ENCODE peak calls at places on chromosomes 1 and 21, in eight cellular contexts. Z, B, I, F, L, A, J and N are unnamed samples. For H3K4me1, the result is how much of the 10 kb centered on the place peaks cover.

GRCh38 chr1:200454425-200454824 is 44.6 kb upstream of the ZNF281 start:
- DNase-seq in A (no peak), L (no peak), I (no peak), J (no peak), Z (no peak), F (no peak), B (no peak), N (no peak)

GRCh38 chr1:233255145-233255544 is 40.4 kb downstream of the PCNX2 start:
- DNase-seq in L (no peak), B (no peak), F (no peak), I (no peak), J (no peak), A (no peak), Z (no peak), N (no peak)

GRCh38 chr1:170583186-170583585 is 51.2 kb downstream of the GORAB start:
- DNase-seq in F (no peak), L (no peak), Z (no peak), J (no peak), A (no peak), I (no peak), B (no peak), N (no peak)

GRCh38 chr1:84634536-84635205 is 55.6 kb downstream of the SSX2IP start:
- DNase-seq in Z (no peak), J (no peak), L (no peak), A (no peak), I (no peak), F (no peak), B (no peak), N (no peak)

GRCh38 chr1:38026592-38027200 is 14.2 kb downstream of the UTP11 start:
- DNase-seq in B (no peak), A (no peak), L (no peak), Z (no peak), F (no peak), J (no peak), I (peak), N (peak)

GRCh38 chr1:203082571-203083462 is 3.0 kb downstream of the MYOG start:
- DNase-seq in F (peak), Z (no peak), I (no peak), A (peak), J (no peak), L (no peak), B (no peak), N (no peak)

GRCh38 chr21:42118901-42119300 is 47.8 kb downstream of the UMODL1 start:
- DNase-seq in J (no peak), Z (no peak), I (no peak), B (no peak), A (no peak), F (no peak), L (no peak), N (no peak)

GRCh38 chr1:21752186-21752585 is 30.8 kb downstream of the USP48 start:
- DNase-seq in I (no peak), J (no peak), Z (no peak), B (no peak), F (no peak), A (no peak), L (no peak), N (no peak)

GRCh38 chr21:44874497-44875331 is 1.2 kb upstream of the PTTG1IP start:
- DNase-seq in B (no peak), J (no peak), I (peak), L (peak), Z (no peak), A (peak), F (peak), N (peak)

GRCh38 chr1:11730429-11730861 is 5.5 kb upstream of the AGTRAP start:
- DNase-seq in J (no peak), I (no peak), B (no peak), A (no peak), Z (no peak), F (no peak), L (no peak), N (peak)

GRCh38 chr1:153305682-153306081 is 7.1 kb downstream of the PGLYRP3 start:
- DNase-seq in Z (no peak), J (no peak), A (no peak), B (no peak), I (no peak), F (no peak), L (no peak), N (no peak)

GRCh38 chr1:41361495-41362356 is 492 bp downstream of the FOXO6 start:
- DNase-seq in J (no peak), I (no peak), Z (no peak), L (no peak), A (no peak), B (no peak), F (peak), N (no peak)

GRCh38 chr1:234774971-234775370 is 165.0 kb upstream of the IRF2BP2 start:
- DNase-seq in Z (no peak), L (no peak), F (no peak), B (no peak), I (no peak), J (no peak), A (peak), N (no peak)

GRCh38 chr21:26800455-26801454 is 44.5 kb downstream of the ADAMTS1 start:
- DNase-seq in F (peak), L (no peak), A (no peak), B (no peak), Z (no peak), J (no peak), I (peak), N (no peak)

GRCh38 chr1:83129107-83129506 is 869.8 kb downstream of the TTLL7 start:
- DNase-seq in I (no peak), A (no peak), F (no peak), B (no peak), Z (no peak), L (no peak), J (no peak), N (no peak)

GRCh38 chr1:178530520-178530919 is 17.6 kb downstream of the TEX35 start:
- DNase-seq in B (no peak), I (no peak), Z (no peak), A (peak), L (no peak), F (no peak), J (no peak), N (no peak)

GRCh38 chr1:242212401-242212800 is 213.5 kb upstream of the MAP1LC3C start:
- DNase-seq in A (no peak), B (no peak), Z (no peak), J (no peak), I (no peak), L (no peak), F (no peak), N (no peak)

GRCh38 chr1:54161495-54162168 is 8.8 kb upstream of the CDCP2 start:
- DNase-seq in I (no peak), A (no peak), F (no peak), L (no peak), B (no peak), J (no peak), Z (no peak), N (no peak)

GRCh38 chr1:115062542-115063004 is 26.7 kb downstream of the TSPAN2 start:
- DNase-seq in J (no peak), L (peak), F (peak), B (no peak), A (no peak), Z (no peak), I (no peak), N (peak)

GRCh38 chr1:55318111-55318817 is 103.1 kb upstream of the USP24 start:
- DNase-seq in J (no peak), F (peak), I (no peak), L (no peak), Z (no peak), A (no peak), B (no peak), N (no peak)

GRCh38 chr1:181061891-181062777 is 26.4 kb upstream of the IER5 start:
- DNase-seq in A (no peak), F (no peak), L (peak), B (no peak), I (no peak), Z (no peak), J (no peak), N (no peak)

GRCh38 chr1:232011961-232012360 is 385.4 kb downstream of the DISC1 start:
- DNase-seq in I (no peak), B (no peak), Z (no peak), F (no peak), L (no peak), J (no peak), A (no peak), N (no peak)

GRCh38 chr21:29318354-29318753 is 19.6 kb downstream of the BACH1 start:
- DNase-seq in L (no peak), I (no peak), J (no peak), B (no peak), Z (no peak), A (no peak), F (no peak), N (no peak)

GRCh38 chr1:58983159-58983558 is 199.3 kb upstream of the JUN start:
- DNase-seq in A (no peak), B (no peak), I (no peak), L (no peak), J (no peak), Z (no peak), F (no peak), N (no peak)

GRCh38 chr1:226678701-226679100 is 60.4 kb downstream of the ITPKB start:
- DNase-seq in A (no peak), J (no peak), I (no peak), L (no peak), F (no peak), Z (no peak), B (no peak), N (no peak)

GRCh38 chr1:165573787-165574186 is 30.0 kb downstream of the LRRC52 start:
- DNase-seq in L (no peak), Z (no peak), I (no peak), J (no peak), B (no peak), F (no peak), A (no peak), N (no peak)

GRCh38 chr1:112626193-112626592 is 6.6 kb downstream of the CAPZA1 start:
- DNase-seq in J (no peak), Z (no peak), A (no peak), L (no peak), I (no peak), B (no peak), F (no peak), N (no peak)
- H3K4me1 ChIP-seq in J (under half), Z (under half), A (under half), L (under half), I (under half), B (under half), F (half or more), N (under half)

DNA sequence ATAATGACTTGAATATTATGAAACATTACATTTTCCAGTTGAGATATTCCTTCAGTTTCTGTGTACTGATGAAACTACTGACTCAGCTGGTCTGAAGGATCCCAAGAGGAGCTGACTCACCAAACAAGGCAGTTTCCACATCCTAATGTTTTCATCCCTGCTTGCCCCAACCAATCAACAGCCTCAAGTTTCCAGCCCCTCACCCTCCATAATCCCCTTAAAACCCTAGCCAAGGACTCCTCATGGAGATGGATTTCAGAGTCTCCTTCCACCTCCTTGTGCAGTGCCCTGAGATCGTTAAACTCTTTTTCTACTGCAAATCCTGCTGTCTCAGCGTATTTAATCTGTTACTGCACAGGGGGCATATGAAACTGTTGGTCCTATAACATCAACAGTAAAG is 83.1 kb upstream of the HAO2 start:
- DNase-seq in J (peak), F (no peak), L (no peak), Z (no peak), A (no peak), I (no peak), B (no peak), N (no peak)
- H3K4me1 ChIP-seq in J (under half), F (under half), L (under half), Z (under half), A (under half), I (under half), B (under half), N (under half)

DNA sequence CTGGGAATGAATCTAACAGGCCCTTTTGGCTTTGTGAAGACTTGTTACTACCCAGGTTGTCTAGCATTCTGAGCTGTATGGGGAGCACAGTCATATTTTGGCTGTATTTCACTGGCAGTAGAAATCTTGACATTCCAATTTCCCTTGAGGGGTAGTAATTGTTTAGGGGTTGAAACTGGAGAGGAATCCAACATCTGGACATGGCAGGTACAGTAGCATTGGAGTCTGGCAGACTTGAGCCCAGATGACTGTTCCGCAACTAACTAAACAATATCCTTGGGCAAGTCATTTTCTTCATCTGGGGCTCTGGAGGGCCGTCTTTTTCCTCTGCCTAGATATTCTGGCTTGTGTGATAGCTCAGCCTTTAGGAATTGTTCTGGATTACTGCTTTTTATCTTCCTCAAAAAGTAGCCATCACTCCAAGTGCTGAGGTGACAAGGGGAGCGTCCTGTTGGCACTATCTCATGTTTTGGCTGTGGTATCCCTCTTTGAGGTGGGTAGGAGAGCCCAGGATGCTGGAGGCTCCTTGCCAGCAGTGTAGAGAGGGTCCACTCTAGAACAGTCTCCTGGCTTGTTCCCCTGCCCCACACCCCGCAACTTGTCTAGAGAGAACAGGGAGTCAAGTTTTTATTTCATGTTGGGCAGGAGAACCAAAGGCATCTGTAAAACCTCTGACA is 22.7 kb upstream of the NBL1 start:
- DNase-seq in A (no peak), Z (no peak), I (no peak), J (no peak), B (no peak), F (no peak), L (no peak), N (no peak)
- H3K4me1 ChIP-seq in A (under half), Z (under half), I (under half), J (under half), B (under half), F (under half), L (under half), N (under half)

GRCh38 chr1:230139306-230139705 is 72.3 kb downstream of the GALNT2 start:
- DNase-seq in F (no peak), B (no peak), Z (no peak), A (no peak), I (no peak), L (no peak), J (no peak), N (no peak)

GRCh38 chr1:230139741-230140140 is 72.7 kb downstream of the GALNT2 start:
- DNase-seq in L (no peak), B (no peak), A (no peak), Z (no peak), I (no peak), F (no peak), J (no peak), N (no peak)

GRCh38 chr1:230141797-230142607 is 75.0 kb downstream of the GALNT2 start:
- DNase-seq in L (no peak), B (no peak), A (no peak), Z (no peak), I (no peak), J (no peak), F (no peak), N (no peak)

GRCh38 chr1:230141002-230141648 is 74.1 kb downstream of the GALNT2 start:
- DNase-seq in J (no peak), I (no peak), B (no peak), Z (no peak), A (no peak), L (no peak), F (no peak), N (no peak)

DNA sequence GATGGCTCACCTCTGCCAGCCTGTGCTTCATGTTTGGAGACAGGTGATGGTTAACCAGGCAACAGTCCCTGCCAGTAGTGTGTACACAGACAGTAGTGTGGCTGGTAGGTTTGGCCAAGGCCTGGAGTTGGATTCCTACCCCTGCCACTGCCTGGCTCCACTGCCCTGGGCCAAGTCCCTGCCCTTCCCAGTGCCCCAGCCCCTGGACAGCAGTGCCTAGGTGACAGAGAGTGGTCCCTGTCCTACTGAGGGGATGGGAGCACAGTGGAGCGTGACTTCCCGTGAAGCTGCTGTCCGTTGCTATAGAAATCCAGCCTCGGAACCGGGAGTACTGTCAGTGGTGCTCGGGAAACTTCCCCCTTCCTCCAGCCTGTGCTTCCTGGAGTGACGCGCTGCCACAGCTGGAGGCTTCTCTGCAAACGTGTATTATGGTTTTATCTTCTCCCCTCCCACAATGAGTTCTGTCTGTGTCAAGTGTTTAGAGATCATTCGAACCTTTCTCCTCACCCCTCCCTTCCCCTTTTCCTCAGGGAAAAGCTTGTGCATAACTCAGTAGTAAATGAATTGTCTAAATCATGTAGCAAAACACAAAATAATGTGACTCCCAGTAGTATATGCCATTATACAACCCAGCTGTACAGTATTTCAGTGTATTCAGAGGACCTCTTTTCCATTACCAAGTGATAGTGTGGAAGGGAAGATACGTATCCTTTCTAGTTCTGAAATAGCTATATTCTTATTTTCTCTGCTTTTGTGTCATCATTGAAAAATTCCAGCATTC is 73.4 kb downstream of the GALNT2 start:
- DNase-seq in F (peak), B (no peak), I (peak), L (no peak), A (peak), Z (no peak), J (no peak), N (no peak)
- H3K4me1 ChIP-seq in F (half or more), B (under half), I (half or more), L (under half), A (under half), Z (under half), J (under half), N (under half)

GRCh38 chr1:161198206-161198876 is 513 bp downstream of the ADAMTS4 start:
- DNase-seq in J (peak), B (no peak), A (no peak), F (no peak), I (no peak), L (no peak), Z (no peak), N (no peak)

GRCh38 chr1:161198877-161199431 is at the start of gene ADAMTS4:
- DNase-seq in J (no peak), F (peak), I (peak), B (no peak), Z (no peak), L (no peak), A (no peak), N (peak)

GRCh38 chr1:161200421-161200991 is 1.7 kb upstream of the ADAMTS4 start:
- DNase-seq in B (no peak), F (no peak), I (no peak), A (no peak), J (peak), Z (no peak), L (no peak), N (no peak)

GRCh38 chr1:161200992-161201827 is 957 bp upstream of the NDUFS2 start:
- DNase-seq in F (peak), A (no peak), L (peak), B (no peak), I (peak), Z (no peak), J (no peak), N (peak)

DNA sequence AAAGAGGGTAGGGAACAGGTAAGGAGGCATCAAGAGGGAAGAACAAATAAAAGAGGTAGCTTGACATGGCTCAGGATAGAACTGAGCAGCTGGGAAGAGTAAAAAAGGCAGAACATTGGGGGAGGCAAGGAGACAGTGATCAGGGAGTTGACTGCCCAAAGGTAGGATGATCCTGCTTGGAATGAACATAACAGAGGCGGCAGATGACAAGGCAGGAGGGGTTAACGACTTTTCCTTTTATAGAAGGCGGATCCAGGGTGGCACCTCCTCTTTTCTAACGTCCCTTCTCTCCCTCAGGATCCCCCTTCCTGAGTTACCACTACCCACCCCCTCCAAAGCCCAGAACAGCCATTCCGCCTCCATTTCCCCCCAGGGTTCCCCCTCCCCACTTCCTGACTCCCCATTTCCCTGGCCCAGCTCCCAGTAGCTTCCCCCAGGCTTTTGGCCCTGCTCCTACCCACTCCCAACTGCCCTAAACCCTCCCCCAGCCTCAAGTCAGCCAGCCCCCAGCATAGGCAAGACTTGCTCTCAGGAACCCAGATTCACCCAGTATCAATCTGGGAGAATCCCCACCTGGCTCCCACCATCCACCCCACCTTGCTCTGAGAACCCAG is 759 bp upstream of the ADAMTS4 start:
- DNase-seq in Z (no peak), J (no peak), L (no peak), B (no peak), F (no peak), I (no peak), A (no peak), N (no peak)
- H3K4me1 ChIP-seq in Z (under half), J (under half), L (under half), B (under half), F (half or more), I (half or more), A (under half), N (under half)